ENCODE peak calls at places on chromosomes 4 and X, in seven cellular contexts. S is AG04450, Z is lower lobe of right lung, V is endothelial cell, M is neural crest cell, N is cardiac muscle cell, W is A549. D is an unnamed sample.

GRCh38 chrX:47633671-47634590 is 4.2 kb upstream of the CFP start:
- DNase-seq in N (no peak), M (no peak), V (no peak), W (no peak), S (no peak), Z (no peak), D (no peak)

GRCh38 chr4:153211986-153212720 is 7.9 kb downstream of the TRIM2 start:
- DNase-seq in M (no peak), S (no peak), N (no peak), W (no peak), V (no peak), Z (no peak), D (no peak)

GRCh38 chrX:46178763-46179162 is 366.5 kb downstream of the ZNF674 start:
- DNase-seq in Z (no peak), W (no peak), M (no peak), N (no peak), V (no peak), S (no peak), D (no peak)

GRCh38 chrX:2385224-2385623 is 115.6 kb downstream of the DHRSX start:
- DNase-seq in W (peak), N (no peak), Z (no peak), M (no peak), S (peak), V (no peak), D (no peak)

GRCh38 chr4:137674066-137674465 is 141.8 kb upstream of the PCDH18 start:
- DNase-seq in N (no peak), V (no peak), M (no peak), W (no peak), S (no peak), Z (no peak), D (no peak)

GRCh38 chr4:15914736-15915135 is 23.8 kb downstream of the FGFBP1 start:
- DNase-seq in W (no peak), N (no peak), V (no peak), Z (no peak), M (no peak), S (no peak), D (no peak)

GRCh38 chr4:107896158-107896645 is 35.1 kb upstream of the CYP2U1 start:
- DNase-seq in S (peak), M (no peak), W (peak), V (no peak), Z (no peak), N (no peak), D (no peak)

GRCh38 chrX:46294234-46294633 is 251.0 kb downstream of the ZNF674 start:
- DNase-seq in S (no peak), M (no peak), N (no peak), W (no peak), V (no peak), Z (no peak), D (no peak)

GRCh38 chr4:87806520-87806919 is 7.2 kb downstream of the IBSP start:
- DNase-seq in Z (no peak), V (no peak), M (no peak), S (peak), W (no peak), N (no peak), D (no peak)

GRCh38 chr4:13928214-13928613 is 300.7 kb upstream of the BOD1L1 start:
- DNase-seq in W (no peak), M (no peak), V (no peak), N (no peak), Z (no peak), S (no peak), D (no peak)

GRCh38 chr4:13930155-13930554 is 302.6 kb upstream of the BOD1L1 start:
- DNase-seq in S (no peak), M (no peak), Z (no peak), N (no peak), W (no peak), V (no peak), D (no peak)

GRCh38 chr4:13938299-13938698 is 310.8 kb upstream of the BOD1L1 start:
- DNase-seq in W (no peak), S (no peak), N (no peak), V (no peak), M (no peak), Z (no peak), D (no peak)

DNA sequence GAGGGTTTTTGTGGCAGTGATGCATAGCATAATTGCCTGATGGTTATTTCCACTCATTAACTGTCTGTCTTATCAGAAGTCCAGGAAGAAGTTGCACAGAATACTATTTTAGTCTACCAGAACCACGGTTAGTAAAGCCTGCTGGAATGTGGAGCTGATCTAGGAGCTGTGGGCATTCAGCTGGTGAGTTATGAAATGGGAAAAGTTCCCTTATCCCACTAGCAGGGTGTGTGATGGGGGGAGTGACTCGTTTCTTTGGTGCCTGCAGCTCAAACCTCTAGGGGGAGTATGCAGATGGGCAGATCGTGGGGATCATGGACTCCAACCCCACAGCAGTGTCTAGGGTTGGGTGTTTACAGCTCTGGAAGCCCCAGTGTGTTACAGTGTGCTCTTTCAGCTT is 305.6 kb upstream of the BOD1L1 start:
- DNase-seq in W (no peak), V (no peak), Z (no peak), S (no peak), N (peak), M (no peak), D (no peak)
- TF ChIP-seq CTCF in W (no peak), V (no peak), Z (no peak), S (peak), N (peak), M (no peak), D (no peak)

GRCh38 chr4:1511441-1512041 is 105.3 kb upstream of the NKX1-1 start:
- DNase-seq in W (peak), M (no peak), N (no peak), V (no peak), Z (peak), S (no peak), D (no peak)

GRCh38 chr4:1513936-1514483 is 107.8 kb upstream of the NKX1-1 start:
- DNase-seq in Z (no peak), N (no peak), V (no peak), S (no peak), M (no peak), W (no peak), D (no peak)

GRCh38 chr4:1514612-1515011 is 108.4 kb upstream of the NKX1-1 start:
- DNase-seq in W (no peak), V (no peak), N (no peak), M (no peak), S (no peak), Z (no peak), D (no peak)

GRCh38 chr4:1512081-1512737 is 106.0 kb upstream of the NKX1-1 start:
- DNase-seq in W (no peak), S (no peak), M (no peak), Z (peak), V (no peak), N (no peak), D (no peak)

DNA sequence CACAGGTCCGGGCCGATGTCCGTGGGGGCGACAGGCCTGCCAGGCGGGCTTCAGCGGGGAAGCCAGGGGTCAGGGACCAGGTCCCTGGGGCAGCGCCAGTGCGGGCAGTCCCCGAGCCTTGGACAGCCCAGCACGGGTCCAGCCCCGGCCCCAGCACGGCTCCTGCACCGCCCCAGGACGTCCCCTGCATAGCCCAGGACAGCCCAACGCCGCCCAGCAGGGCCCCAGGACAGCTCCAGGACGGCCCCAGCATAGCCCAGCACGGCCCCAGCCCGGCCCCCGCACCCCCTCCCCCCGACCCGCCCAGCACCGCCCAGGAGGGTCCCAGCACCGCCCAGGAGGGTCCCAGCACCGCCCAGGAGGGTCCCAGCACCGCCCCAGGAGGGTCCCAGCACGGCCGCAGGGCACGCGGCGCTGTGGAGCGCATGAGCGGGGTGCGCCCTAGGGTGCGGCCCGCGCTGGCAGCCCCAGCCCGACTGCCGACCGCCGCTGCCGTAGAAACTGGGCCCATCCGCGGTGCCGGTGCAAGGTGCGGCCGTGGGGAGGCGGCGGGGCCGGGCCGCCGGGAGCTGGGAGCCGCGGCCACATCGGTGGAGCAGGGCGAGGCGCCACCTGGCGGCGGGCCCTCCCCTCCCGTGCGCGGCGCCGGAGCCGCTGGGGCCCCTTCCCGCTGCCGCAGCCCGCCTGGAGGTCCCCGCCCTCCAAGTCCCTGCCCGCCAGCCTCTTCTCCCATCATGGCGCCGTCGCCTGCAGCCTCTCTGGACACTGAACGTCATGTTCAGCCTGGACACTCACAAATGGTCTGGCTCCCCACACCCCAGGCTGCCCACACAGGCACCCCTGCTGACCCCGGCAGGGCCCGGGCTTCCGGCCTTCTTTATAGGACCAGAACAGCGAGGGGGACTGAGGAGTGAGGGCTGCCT is 106.8 kb upstream of the NKX1-1 start:
- DNase-seq in M (peak), W (peak), Z (peak), S (no peak), V (peak), N (peak), D (peak)
- TF ChIP-seq CTCF in M (peak), W (peak), Z (peak), S (no peak), V (peak), N (peak), D (peak)

GRCh38 chrX:96483642-96484160 is 200.9 kb upstream of the DIAPH2 start:
- DNase-seq in V (no peak), M (no peak), S (no peak), Z (no peak), N (no peak), W (no peak), D (no peak)
- TF ChIP-seq CTCF in V (no peak), M (no peak), S (no peak), Z (no peak), N (no peak), W (no peak), D (no peak)

DNA sequence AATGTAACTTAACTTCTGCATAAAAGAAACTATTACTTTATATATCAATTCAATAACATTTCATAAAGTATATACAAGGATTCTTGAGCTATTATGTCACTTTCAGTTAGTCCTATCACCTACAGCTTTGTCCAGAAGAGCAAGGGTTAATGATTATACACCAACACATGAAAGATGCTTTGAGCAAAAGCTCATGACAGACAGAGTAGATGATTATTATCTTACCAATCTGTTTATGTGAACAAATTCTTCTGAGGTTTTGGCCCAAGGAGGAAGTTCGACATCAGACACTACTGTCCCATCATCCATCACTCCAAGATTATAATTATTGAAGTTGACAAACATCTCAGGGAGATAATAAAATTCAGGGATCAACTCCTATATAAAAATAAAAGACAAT is 166.7 kb upstream of the MAB21L2 start:
- DNase-seq in M (no peak), N (no peak), W (no peak), S (no peak), V (no peak), Z (no peak), D (no peak)
- TF ChIP-seq CTCF in M (no peak), N (no peak), W (no peak), S (no peak), V (no peak), Z (no peak), D (no peak)

DNA sequence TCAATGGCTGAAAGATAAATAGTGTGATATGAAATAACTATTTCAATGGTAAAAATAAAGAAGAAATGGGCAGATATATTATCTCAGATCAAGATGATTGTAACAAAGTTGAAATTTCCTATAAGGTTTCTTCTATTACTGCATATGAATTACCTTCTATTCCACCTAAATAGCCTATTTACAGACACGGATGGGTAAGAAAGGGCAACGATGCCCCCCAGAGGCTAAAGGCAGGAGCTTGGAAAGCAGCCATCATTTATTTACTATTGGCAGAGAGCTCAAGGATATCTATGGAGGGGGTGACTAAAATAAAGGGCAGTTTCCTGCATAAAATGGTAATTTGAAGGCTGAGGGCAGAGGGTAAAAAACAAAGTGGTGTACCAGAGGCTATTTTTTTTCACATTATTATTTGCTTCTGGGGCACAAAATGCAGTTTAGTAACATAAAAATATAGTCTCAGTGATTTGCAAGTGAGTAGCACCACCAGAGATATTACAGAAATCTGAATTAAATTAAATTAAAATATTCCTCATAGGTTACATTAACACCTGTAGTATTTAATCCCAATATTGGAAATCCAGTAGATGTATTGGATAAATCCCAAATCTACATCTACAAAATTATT is 123.1 kb downstream of the BTC start:
- DNase-seq in Z (no peak), N (peak), S (peak), M (peak), W (peak), V (peak), D (peak)
- TF ChIP-seq CTCF in Z (peak), N (peak), S (peak), M (peak), W (peak), V (peak), D (peak)

DNA sequence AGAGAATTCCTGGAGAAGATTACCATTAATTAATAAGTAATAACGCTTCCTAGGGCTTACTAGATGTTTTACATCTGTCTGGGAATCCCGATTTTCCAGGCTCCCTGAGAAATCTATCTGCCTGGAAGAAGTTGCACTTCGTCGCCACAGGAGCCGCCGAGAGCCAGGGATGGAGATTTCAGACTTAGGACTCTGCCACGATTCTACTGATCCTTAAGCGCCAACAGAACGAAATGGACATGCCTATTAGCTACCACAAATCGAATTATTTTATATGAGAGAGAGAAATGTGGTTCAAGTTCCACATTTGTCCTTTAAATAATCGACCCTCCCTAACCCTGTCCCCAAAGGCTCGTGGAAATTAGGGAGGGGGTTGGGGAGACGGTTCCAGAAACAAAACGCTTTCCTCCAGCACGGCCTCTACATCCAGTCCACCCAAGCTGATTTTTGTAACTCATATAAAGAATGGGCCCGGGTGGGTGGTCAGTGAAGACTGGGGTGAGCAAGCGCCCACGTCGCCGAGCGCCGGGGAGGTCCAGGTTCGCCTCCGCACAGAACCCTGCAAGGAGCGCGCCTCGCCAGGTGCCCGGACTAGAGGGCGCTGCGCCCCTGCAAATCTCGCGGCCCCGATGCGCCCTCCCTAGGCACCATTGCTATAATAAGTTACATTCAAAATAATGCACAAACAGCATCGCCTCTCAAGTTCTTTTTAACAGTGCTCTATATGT is 1.9 kb upstream of the FAT1 start:
- DNase-seq in N (peak), W (peak), V (peak), S (peak), Z (peak), M (peak), D (peak)
- TF ChIP-seq CTCF in N (peak), W (peak), V (peak), S (peak), Z (peak), M (peak), D (no peak)

GRCh38 chrX:30713061-30713525 is 59.9 kb downstream of the GK start:
- DNase-seq in W (peak), N (peak), S (peak), Z (peak), V (peak), M (peak), D (peak)

GRCh38 chrX:30706216-30706775 is 53.1 kb downstream of the GK start:
- DNase-seq in Z (no peak), N (no peak), M (no peak), W (no peak), S (no peak), V (no peak), D (no peak)

GRCh38 chrX:30714138-30714537 is 60.9 kb downstream of the GK start:
- DNase-seq in M (no peak), W (no peak), S (no peak), N (no peak), V (no peak), Z (no peak), D (no peak)

GRCh38 chrX:30715976-30716375 is 62.8 kb downstream of the GK start:
- DNase-seq in S (no peak), V (no peak), M (no peak), N (no peak), W (no peak), Z (no peak), D (no peak)

DNA sequence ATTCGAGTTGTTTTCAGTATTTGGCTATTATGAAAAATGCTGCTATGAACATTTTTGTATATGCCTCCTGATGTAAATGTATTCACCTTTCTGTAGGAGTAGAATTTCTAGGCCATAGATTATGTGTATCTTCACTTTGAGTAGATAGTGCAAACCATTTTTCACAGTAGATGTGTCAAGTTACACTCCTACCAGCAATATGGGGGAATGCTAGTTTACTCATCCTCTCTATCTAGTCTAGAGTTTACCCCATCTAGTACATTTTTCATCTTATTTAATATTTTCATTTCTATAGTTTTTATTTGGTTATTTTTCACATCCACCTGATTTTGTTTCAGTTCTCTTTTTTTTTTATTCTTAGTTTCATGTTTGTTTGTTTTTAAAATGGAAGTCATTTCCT is 59.0 kb downstream of the GK start:
- DNase-seq in N (no peak), Z (no peak), W (no peak), M (no peak), S (no peak), V (no peak), D (no peak)
- TF ChIP-seq CTCF in N (no peak), Z (no peak), W (no peak), M (no peak), S (no peak), V (no peak), D (no peak)

DNA sequence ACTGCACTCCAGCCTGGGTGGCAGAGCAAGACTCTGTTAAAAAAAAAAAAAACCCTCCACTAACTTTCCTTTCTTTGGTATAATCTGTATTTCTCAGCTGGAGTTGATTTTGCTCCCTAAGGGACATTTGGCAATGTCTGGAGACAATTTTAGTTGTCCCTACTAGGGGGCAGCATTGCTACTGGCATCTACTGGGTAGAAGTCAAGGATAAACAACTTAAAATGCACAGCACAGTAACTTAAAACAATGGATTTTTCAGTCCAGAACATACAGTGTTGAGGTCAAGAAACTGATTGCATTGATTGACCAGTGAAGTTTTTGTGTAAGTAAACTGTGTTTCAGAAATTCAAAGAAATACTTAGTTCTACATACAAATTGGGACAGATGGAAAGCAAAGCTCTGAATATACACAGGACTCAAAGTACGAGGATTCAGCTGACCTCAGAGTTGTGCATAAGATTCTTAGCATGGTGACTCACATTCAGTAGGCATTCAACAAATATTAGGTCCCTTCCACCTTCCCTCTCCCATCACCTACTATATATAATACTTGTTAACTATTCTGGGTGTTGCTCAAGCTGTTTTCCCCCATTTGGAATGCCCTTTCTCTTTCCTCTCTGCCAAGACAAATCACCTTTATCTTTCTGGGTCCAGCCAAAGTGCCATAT is 8.8 kb downstream of the DDX53 start:
- DNase-seq in Z (no peak), W (peak), N (peak), V (no peak), S (no peak), M (no peak), D (no peak)
- TF ChIP-seq CTCF in Z (peak), W (no peak), N (peak), V (peak), S (peak), M (peak), D (peak)

D was measured in glutamatergic neuron.